ENCODE peak calls at places on chromosomes 16 and 17, in four cellular contexts. H is fibroblast of pulmonary artery, O is SK-N-SH, F is cardiac fibroblast. S is an unnamed sample.

GRCh38 chr17:3960764-3961163 is 3.5 kb downstream of the ATP2A3 start:
- DNase-seq in H (peak), O (no peak), F (peak), S (peak)

GRCh38 chr16:46830417-46830901 is 521 bp downstream of the C16orf87 start:
- DNase-seq in O (no peak), H (peak), F (peak), S (peak)

GRCh38 chr17:69760562-69760961 is 314.5 kb upstream of the KCNJ16 start:
- DNase-seq in H (no peak), F (no peak), O (no peak), S (peak)

GRCh38 chr17:13939222-13939621 is 130.1 kb upstream of the COX10 start:
- DNase-seq in O (no peak), F (no peak), H (no peak), S (no peak)

GRCh38 chr16:68083861-68084503 is 1.2 kb upstream of the NFATC3 start:
- DNase-seq in O (no peak), F (peak), H (no peak), S (peak)

GRCh38 chr16:11312718-11313492 is 31.8 kb upstream of the PRM1 start:
- DNase-seq in F (peak), O (no peak), H (peak), S (peak)

GRCh38 chr17:6208608-6209180 is 138.5 kb downstream of the WSCD1 start:
- DNase-seq in H (no peak), F (no peak), O (no peak), S (no peak)

GRCh38 chr16:56517206-56517605 is 2.6 kb downstream of the BBS2 start:
- DNase-seq in F (no peak), O (no peak), H (no peak), S (no peak)

GRCh38 chr16:21283521-21284289 is 5.6 kb upstream of the CRYM start:
- DNase-seq in H (peak), O (peak), F (peak), S (peak)

GRCh38 chr17:39196191-39196819 is 1.2 kb downstream of the CACNB1 start:
- DNase-seq in F (no peak), H (no peak), O (no peak), S (no peak)

GRCh38 chr16:14497245-14498082 is 132.6 kb downstream of the PARN start:
- DNase-seq in H (no peak), O (no peak), F (no peak), S (no peak)

GRCh38 chr17:80774643-80775281 is 216.9 kb upstream of the CHMP6 start:
- DNase-seq in F (no peak), H (no peak), O (no peak), S (no peak)

GRCh38 chr16:69035375-69035774 is 70.1 kb upstream of the HAS3 start:
- DNase-seq in H (no peak), F (peak), O (no peak), S (no peak)

GRCh38 chr17:82978765-82979349 is 100.6 kb upstream of the METRNL start:
- DNase-seq in O (no peak), F (no peak), H (no peak), S (no peak)

GRCh38 chr16:55012793-55013192 is 82.1 kb downstream of the IRX5 start:
- DNase-seq in H (no peak), F (no peak), O (no peak), S (no peak)

GRCh38 chr17:57589151-57590034 is 155.7 kb downstream of the CCDC182 start:
- DNase-seq in H (peak), O (no peak), F (no peak), S (peak)

GRCh38 chr17:82160081-82160480 is 52.6 kb downstream of the CCDC57 start:
- DNase-seq in F (no peak), O (no peak), H (peak), S (peak)

GRCh38 chr17:76523084-76524037 is 14.1 kb downstream of the CYGB start:
- DNase-seq in O (peak), F (peak), H (peak), S (peak)

GRCh38 chr16:22979038-22979437 is 165.1 kb downstream of the HS3ST2 start:
- DNase-seq in H (no peak), O (no peak), F (no peak), S (no peak)

GRCh38 chr16:9345889-9346288 is 254.4 kb downstream of the HAPSTR1 start:
- DNase-seq in H (no peak), O (no peak), F (no peak), S (no peak)

GRCh38 chr17:39174907-39175694 is 9.1 kb upstream of the ARL5C start:
- DNase-seq in F (peak), H (peak), O (peak), S (peak)

GRCh38 chr16:69589434-69590269 is 23.9 kb downstream of the NFAT5 start:
- DNase-seq in H (no peak), F (no peak), O (no peak), S (no peak)

GRCh38 chr17:77400445-77400870 is 259.7 kb downstream of the SEC14L1 start:
- DNase-seq in O (peak), F (no peak), H (no peak), S (no peak)

GRCh38 chr17:44773140-44773539 is 14.4 kb downstream of the ADAM11 start:
- DNase-seq in H (no peak), F (no peak), O (no peak), S (no peak)

GRCh38 chr16:12850186-12850585 is 46.5 kb upstream of the CPPED1 start:
- DNase-seq in O (no peak), H (no peak), F (no peak), S (no peak)

GRCh38 chr17:49146620-49147306 is 14.2 kb downstream of the B4GALNT2 start:
- DNase-seq in H (peak), F (peak), O (no peak), S (peak)

GRCh38 chr16:83971165-83972130 is 3.4 kb downstream of the NECAB2 start:
- DNase-seq in O (no peak), H (no peak), F (no peak), S (no peak)

GRCh38 chr17:75365009-75365930 is 40.2 kb downstream of the GRB2 start:
- DNase-seq in H (no peak), O (peak), F (no peak), S (no peak)

GRCh38 chr17:75365931-75366275 is 39.6 kb downstream of the GRB2 start:
- DNase-seq in O (no peak), H (no peak), F (no peak), S (no peak)

GRCh38 chr17:75366432-75366831 is 39.0 kb downstream of the GRB2 start:
- DNase-seq in F (no peak), O (no peak), H (no peak), S (no peak)

GRCh38 chr17:75370288-75370687 is 35.2 kb downstream of the GRB2 start:
- DNase-seq in F (peak), O (no peak), H (no peak), S (peak)

GRCh38 chr17:75367312-75367711 is 38.2 kb downstream of the GRB2 start:
- DNase-seq in H (peak), O (no peak), F (no peak), S (peak)
- H3K4me3 ChIP-seq in H (no peak), O (no peak), F (no peak), S (no peak)

GRCh38 chr17:42438600-42439567 is 15.8 kb upstream of the CAVIN1 start:
- DNase-seq in F (peak), O (no peak), H (peak), S (peak)
- TF ChIP-seq CTCF in F (peak), O (peak), H (peak), S (peak)

GRCh38 chr17:50468120-50469004 is at the start of gene CHAD:
- DNase-seq in O (peak), F (no peak), H (no peak), S (no peak)
- H3K4me3 ChIP-seq in O (peak), F (peak), H (peak), S (no peak)

GRCh38 chr17:21061158-21061835 is 18.5 kb upstream of the USP22 start:
- DNase-seq in O (no peak), H (no peak), F (no peak), S (no peak)

GRCh38 chr17:21061971-21062526 is 19.2 kb upstream of the USP22 start:
- DNase-seq in O (no peak), F (no peak), H (no peak), S (no peak)

GRCh38 chr17:21059761-21060160 is 16.9 kb upstream of the USP22 start:
- DNase-seq in H (no peak), F (no peak), O (no peak), S (no peak)

GRCh38 chr17:21058098-21058893 is 15.5 kb upstream of the USP22 start:
- DNase-seq in F (peak), H (peak), O (no peak), S (peak)
- TF ChIP-seq CTCF in F (peak), H (peak), O (peak), S (peak)

DNA sequence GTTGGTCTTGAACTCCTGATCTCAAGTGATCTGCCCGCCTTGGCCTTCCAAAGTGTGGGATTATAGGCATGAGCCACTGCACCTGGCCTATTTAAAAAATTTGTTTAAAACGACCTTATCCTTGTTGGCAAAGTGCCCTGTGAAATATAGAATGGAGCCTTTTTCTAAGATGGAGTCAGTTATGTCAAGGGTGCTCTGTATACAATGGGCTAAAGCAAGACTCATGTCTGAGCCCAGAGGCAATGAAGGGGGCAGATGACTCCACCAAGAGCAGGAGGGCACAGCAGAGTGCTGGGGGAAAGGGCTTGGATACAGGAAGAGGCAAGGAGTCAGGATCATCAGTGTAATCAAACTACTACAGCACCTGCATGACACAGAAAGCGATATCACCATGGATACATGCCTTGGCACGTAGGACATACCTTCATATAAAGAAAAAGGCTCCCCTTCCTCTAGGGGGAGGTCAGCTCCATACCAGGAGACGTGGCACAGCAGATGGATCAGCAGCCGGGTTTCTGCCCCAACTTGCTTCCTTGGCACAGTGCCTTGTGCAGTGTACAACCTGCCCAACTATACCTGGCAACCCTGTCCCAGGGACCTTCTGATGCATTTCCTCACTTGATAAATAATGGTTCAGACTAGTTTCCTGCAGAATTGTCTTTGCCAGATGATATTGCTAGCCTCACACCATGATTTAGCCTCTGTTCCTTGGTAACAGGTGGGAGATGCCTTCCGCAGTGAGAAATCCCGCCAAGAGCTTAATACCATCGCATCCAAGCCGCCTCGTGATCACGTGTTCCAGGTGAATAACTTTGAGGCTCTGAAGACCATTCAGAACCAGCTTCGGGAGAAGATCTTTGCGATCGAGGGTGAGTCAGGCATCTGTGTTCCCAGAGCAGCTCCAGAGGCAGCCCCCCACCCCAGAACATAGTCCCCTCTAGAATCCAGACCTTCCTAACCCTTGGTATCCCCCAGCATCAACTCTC is 15.3 kb downstream of the ITGAM start:
- DNase-seq in F (no peak), H (no peak), O (no peak), S (no peak)
- H3K4me3 ChIP-seq in F (no peak), H (no peak), O (no peak), S (no peak)

GRCh38 chr17:41417576-41418015 is 6.8 kb downstream of the KRT37 start:
- DNase-seq in O (peak), H (no peak), F (no peak), S (no peak)
- TF ChIP-seq CTCF in O (peak), H (peak), F (peak), S (peak)

DNA sequence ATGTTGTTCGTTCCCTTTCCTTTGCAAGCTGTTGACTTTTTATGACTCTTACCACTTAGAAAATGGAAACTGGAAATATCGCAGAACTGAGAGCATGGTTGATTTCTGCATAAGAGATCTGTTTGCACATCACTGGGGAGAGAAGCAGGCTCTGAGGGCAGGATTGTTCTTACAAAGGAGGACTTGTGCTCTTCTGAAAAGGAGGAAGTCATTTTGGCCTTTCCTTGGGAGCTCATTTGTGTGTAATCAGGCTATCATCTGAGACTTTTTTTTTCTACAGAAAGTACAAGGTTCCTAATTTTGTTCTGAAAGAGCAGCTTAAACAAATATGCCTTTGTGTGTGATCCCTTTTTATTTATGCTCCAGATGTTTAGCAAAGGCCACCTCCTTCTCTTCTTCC is 145.7 kb upstream of the CACNG5 start:
- DNase-seq in F (no peak), H (no peak), O (no peak), S (no peak)
- H3K4me3 ChIP-seq in F (no peak), H (no peak), O (no peak), S (no peak)

DNA sequence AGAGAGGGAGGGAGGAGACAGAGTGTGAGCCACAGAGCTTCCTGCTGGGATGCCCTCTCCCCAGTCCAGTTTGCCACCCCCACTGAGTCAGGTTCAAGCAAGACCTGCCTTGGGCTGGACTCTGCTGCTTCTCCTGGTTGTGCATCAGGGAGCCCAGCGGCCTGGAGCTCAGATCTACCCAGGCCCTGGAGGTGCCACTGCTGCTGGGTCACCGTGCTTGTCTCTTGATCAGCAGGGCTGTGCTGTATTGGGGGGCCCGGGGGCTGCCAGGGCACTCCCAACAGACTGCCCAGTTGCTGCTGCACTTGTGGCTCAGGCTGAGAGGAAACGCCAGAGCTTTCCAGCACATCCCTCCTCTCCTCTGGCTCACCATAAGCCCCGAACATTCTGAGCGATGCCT is 8.9 kb downstream of the TLE7 start:
- DNase-seq in H (no peak), O (no peak), F (no peak), S (no peak)
- TF ChIP-seq CTCF in H (no peak), O (no peak), F (no peak), S (no peak)